ENCODE peak calls at places on chromosomes 5 and 9, in five cellular contexts. One of them, this sample, is unnamed.

GRCh38 chr5:154811653-154812465 is 38.5 kb downstream of the FAXDC2 start:
- DNase-seq in frontal cortex: peak
- DNase-seq in kidney epithelial cell: no peak
- DNase-seq in NCI-H2227 treated with DMSO at 0.1 percent for 48 hours: peak
- DNase-seq in AG08396: peak
- DNase-seq in this sample: peak

GRCh38 chr5:1868886-1869285 is 13.8 kb downstream of the IRX4 start:
- DNase-seq in kidney epithelial cell: no peak
- DNase-seq in AG08396: no peak
- DNase-seq in frontal cortex: no peak
- DNase-seq in NCI-H2227 treated with DMSO at 0.1 percent for 48 hours: no peak
- DNase-seq in this sample: no peak

GRCh38 chr5:27318701-27319100 is 280.3 kb upstream of the CDH9 start:
- DNase-seq in kidney epithelial cell: no peak
- DNase-seq in frontal cortex: no peak
- DNase-seq in NCI-H2227 treated with DMSO at 0.1 percent for 48 hours: no peak
- DNase-seq in AG08396: no peak
- DNase-seq in this sample: no peak

GRCh38 chr9:76987594-76988200 is 31.8 kb upstream of the FOXB2 start:
- DNase-seq in NCI-H2227 treated with DMSO at 0.1 percent for 48 hours: no peak
- DNase-seq in AG08396: peak
- DNase-seq in frontal cortex: peak
- DNase-seq in kidney epithelial cell: no peak
- DNase-seq in this sample: peak

GRCh38 chr9:125284855-125285254 is 23.2 kb downstream of the GAPVD1 start:
- DNase-seq in NCI-H2227 treated with DMSO at 0.1 percent for 48 hours: no peak
- DNase-seq in frontal cortex: no peak
- DNase-seq in kidney epithelial cell: no peak
- DNase-seq in AG08396: no peak
- DNase-seq in this sample: no peak

GRCh38 chr9:95505676-95506437 is 10.9 kb downstream of the PTCH1 start:
- DNase-seq in frontal cortex: peak
- DNase-seq in NCI-H2227 treated with DMSO at 0.1 percent for 48 hours: peak
- DNase-seq in AG08396: peak
- DNase-seq in kidney epithelial cell: no peak
- DNase-seq in this sample: peak

GRCh38 chr9:95740217-95741004 is 135.1 kb upstream of the ERCC6L2 start:
- DNase-seq in frontal cortex: no peak
- DNase-seq in NCI-H2227 treated with DMSO at 0.1 percent for 48 hours: no peak
- DNase-seq in AG08396: no peak
- DNase-seq in kidney epithelial cell: no peak
- DNase-seq in this sample: no peak

GRCh38 chr5:179166886-179167841 is 107.0 kb downstream of the ZNF354C start:
- DNase-seq in AG08396: peak
- DNase-seq in NCI-H2227 treated with DMSO at 0.1 percent for 48 hours: peak
- DNase-seq in frontal cortex: peak
- DNase-seq in kidney epithelial cell: no peak
- DNase-seq in this sample: peak

GRCh38 chr5:141258464-141258863 is 13.3 kb downstream of the PCDHB15 start:
- DNase-seq in frontal cortex: no peak
- DNase-seq in kidney epithelial cell: no peak
- DNase-seq in AG08396: no peak
- DNase-seq in NCI-H2227 treated with DMSO at 0.1 percent for 48 hours: no peak
- DNase-seq in this sample: no peak

GRCh38 chr5:149037819-149038218 is 25.0 kb downstream of the SH3TC2 start:
- DNase-seq in AG08396: no peak
- DNase-seq in NCI-H2227 treated with DMSO at 0.1 percent for 48 hours: no peak
- DNase-seq in frontal cortex: no peak
- DNase-seq in kidney epithelial cell: no peak
- DNase-seq in this sample: no peak

GRCh38 chr9:130689937-130690700 is 3.5 kb upstream of the EXOSC2 start:
- DNase-seq in AG08396: peak
- DNase-seq in frontal cortex: no peak
- DNase-seq in NCI-H2227 treated with DMSO at 0.1 percent for 48 hours: peak
- DNase-seq in kidney epithelial cell: no peak
- DNase-seq in this sample: peak

GRCh38 chr5:176578391-176578808 is 29.3 kb downstream of the CDHR2 start:
- DNase-seq in kidney epithelial cell: no peak
- DNase-seq in AG08396: peak
- DNase-seq in frontal cortex: no peak
- DNase-seq in NCI-H2227 treated with DMSO at 0.1 percent for 48 hours: no peak
- DNase-seq in this sample: no peak

GRCh38 chr9:73370053-73370452 is 218.4 kb downstream of the ANXA1 start:
- DNase-seq in NCI-H2227 treated with DMSO at 0.1 percent for 48 hours: no peak
- DNase-seq in frontal cortex: no peak
- DNase-seq in AG08396: no peak
- DNase-seq in kidney epithelial cell: no peak
- DNase-seq in this sample: no peak

GRCh38 chr9:4114569-4115505 is 185.0 kb downstream of the GLIS3 start:
- DNase-seq in NCI-H2227 treated with DMSO at 0.1 percent for 48 hours: no peak
- DNase-seq in frontal cortex: no peak
- DNase-seq in kidney epithelial cell: peak
- DNase-seq in AG08396: peak
- DNase-seq in this sample: no peak

GRCh38 chr5:64947031-64947430 is 178.3 kb downstream of the CWC27 start:
- DNase-seq in frontal cortex: no peak
- DNase-seq in NCI-H2227 treated with DMSO at 0.1 percent for 48 hours: no peak
- DNase-seq in AG08396: no peak
- DNase-seq in kidney epithelial cell: peak
- DNase-seq in this sample: peak

GRCh38 chr5:54259090-54259489 is 51.3 kb downstream of the ARL15 start:
- DNase-seq in kidney epithelial cell: no peak
- DNase-seq in frontal cortex: no peak
- DNase-seq in NCI-H2227 treated with DMSO at 0.1 percent for 48 hours: no peak
- DNase-seq in AG08396: no peak
- DNase-seq in this sample: no peak

GRCh38 chr5:142063376-142063775 is 45.2 kb upstream of the NDFIP1 start:
- DNase-seq in frontal cortex: no peak
- DNase-seq in NCI-H2227 treated with DMSO at 0.1 percent for 48 hours: no peak
- DNase-seq in kidney epithelial cell: no peak
- DNase-seq in AG08396: no peak
- DNase-seq in this sample: no peak

GRCh38 chr9:100125913-100126312 is 26.9 kb downstream of the INVS start:
- DNase-seq in kidney epithelial cell: no peak
- DNase-seq in AG08396: no peak
- DNase-seq in NCI-H2227 treated with DMSO at 0.1 percent for 48 hours: no peak
- DNase-seq in frontal cortex: no peak
- DNase-seq in this sample: no peak

GRCh38 chr9:20729545-20729944 is 45.5 kb downstream of the FOCAD start:
- DNase-seq in frontal cortex: no peak
- DNase-seq in AG08396: no peak
- DNase-seq in NCI-H2227 treated with DMSO at 0.1 percent for 48 hours: no peak
- DNase-seq in kidney epithelial cell: no peak
- DNase-seq in this sample: no peak

GRCh38 chr5:32030686-32031478 is 143.2 kb downstream of the GOLPH3 start:
- DNase-seq in frontal cortex: no peak
- DNase-seq in NCI-H2227 treated with DMSO at 0.1 percent for 48 hours: no peak
- DNase-seq in AG08396: no peak
- DNase-seq in kidney epithelial cell: no peak
- DNase-seq in this sample: no peak

GRCh38 chr9:73183917-73184861 is 32.5 kb downstream of the ANXA1 start:
- DNase-seq in NCI-H2227 treated with DMSO at 0.1 percent for 48 hours: peak
- DNase-seq in kidney epithelial cell: peak
- DNase-seq in AG08396: no peak
- DNase-seq in frontal cortex: no peak
- DNase-seq in this sample: peak

GRCh38 chr5:102853680-102854079 is 98.6 kb downstream of the PAM start:
- DNase-seq in frontal cortex: no peak
- DNase-seq in NCI-H2227 treated with DMSO at 0.1 percent for 48 hours: no peak
- DNase-seq in kidney epithelial cell: no peak
- DNase-seq in AG08396: no peak
- DNase-seq in this sample: no peak

GRCh38 chr5:100479079-100479688 is 56.0 kb upstream of the FAM174A start:
- DNase-seq in frontal cortex: no peak
- DNase-seq in NCI-H2227 treated with DMSO at 0.1 percent for 48 hours: no peak
- DNase-seq in kidney epithelial cell: no peak
- DNase-seq in AG08396: no peak
- DNase-seq in this sample: no peak

GRCh38 chr5:189976-190365 is 1.3 kb upstream of the LRRC14B start:
- DNase-seq in AG08396: no peak
- DNase-seq in NCI-H2227 treated with DMSO at 0.1 percent for 48 hours: no peak
- DNase-seq in kidney epithelial cell: no peak
- DNase-seq in frontal cortex: no peak
- DNase-seq in this sample: no peak

GRCh38 chr5:51378778-51379652 is 4.2 kb upstream of the ISL1 start:
- DNase-seq in frontal cortex: no peak
- DNase-seq in AG08396: no peak
- DNase-seq in NCI-H2227 treated with DMSO at 0.1 percent for 48 hours: peak
- DNase-seq in kidney epithelial cell: no peak
- DNase-seq in this sample: no peak

GRCh38 chr5:122141751-122142150 is 12.4 kb downstream of the ZNF474 start:
- DNase-seq in frontal cortex: no peak
- DNase-seq in AG08396: no peak
- DNase-seq in kidney epithelial cell: no peak
- DNase-seq in NCI-H2227 treated with DMSO at 0.1 percent for 48 hours: no peak
- DNase-seq in this sample: no peak

GRCh38 chr5:33198816-33199215 is 241.9 kb upstream of the TARS1 start:
- DNase-seq in frontal cortex: no peak
- DNase-seq in kidney epithelial cell: no peak
- DNase-seq in NCI-H2227 treated with DMSO at 0.1 percent for 48 hours: no peak
- DNase-seq in AG08396: no peak
- DNase-seq in this sample: no peak

GRCh38 chr5:133118741-133119140 is 66.9 kb downstream of the HSPA4 start:
- DNase-seq in NCI-H2227 treated with DMSO at 0.1 percent for 48 hours: no peak
- DNase-seq in AG08396: no peak
- DNase-seq in frontal cortex: no peak
- DNase-seq in kidney epithelial cell: no peak
- DNase-seq in this sample: no peak

GRCh38 chr9:93081931-93082330 is 14.1 kb upstream of the CARD19 start:
- DNase-seq in AG08396: peak
- DNase-seq in frontal cortex: no peak
- DNase-seq in NCI-H2227 treated with DMSO at 0.1 percent for 48 hours: no peak
- DNase-seq in kidney epithelial cell: no peak
- DNase-seq in this sample: no peak

GRCh38 chr9:108436470-108436869 is 419.3 kb downstream of the ACTL7B start:
- DNase-seq in frontal cortex: no peak
- DNase-seq in kidney epithelial cell: no peak
- DNase-seq in NCI-H2227 treated with DMSO at 0.1 percent for 48 hours: no peak
- DNase-seq in AG08396: no peak
- DNase-seq in this sample: no peak

GRCh38 chr9:129633848-129634247 is 7.9 kb downstream of the NTMT1 start:
- DNase-seq in AG08396: no peak
- DNase-seq in NCI-H2227 treated with DMSO at 0.1 percent for 48 hours: no peak
- DNase-seq in kidney epithelial cell: no peak
- DNase-seq in frontal cortex: no peak
- DNase-seq in this sample: no peak

GRCh38 chr5:68962632-68963484 is 131.0 kb upstream of the SLC30A5 start:
- DNase-seq in AG08396: peak
- DNase-seq in frontal cortex: peak
- DNase-seq in NCI-H2227 treated with DMSO at 0.1 percent for 48 hours: peak
- DNase-seq in kidney epithelial cell: peak
- DNase-seq in this sample: peak

GRCh38 chr5:125476888-125477585 is 730.6 kb upstream of the ZNF608 start:
- DNase-seq in AG08396: peak
- DNase-seq in frontal cortex: no peak
- DNase-seq in kidney epithelial cell: no peak
- DNase-seq in NCI-H2227 treated with DMSO at 0.1 percent for 48 hours: no peak
- DNase-seq in this sample: no peak

GRCh38 chr9:128115187-128116103 is 12.1 kb downstream of the PTGES2 start:
- DNase-seq in AG08396: no peak
- DNase-seq in kidney epithelial cell: no peak
- DNase-seq in NCI-H2227 treated with DMSO at 0.1 percent for 48 hours: no peak
- DNase-seq in frontal cortex: no peak
- DNase-seq in this sample: no peak

GRCh38 chr5:35924950-35925722 is 13.3 kb downstream of the CAPSL start:
- DNase-seq in AG08396: peak
- DNase-seq in kidney epithelial cell: no peak
- DNase-seq in frontal cortex: peak
- DNase-seq in NCI-H2227 treated with DMSO at 0.1 percent for 48 hours: peak
- DNase-seq in this sample: peak

GRCh38 chr9:136805207-136805740 is 2.5 kb upstream of the RABL6 start:
- DNase-seq in AG08396: no peak
- DNase-seq in frontal cortex: no peak
- DNase-seq in kidney epithelial cell: no peak
- DNase-seq in NCI-H2227 treated with DMSO at 0.1 percent for 48 hours: no peak
- DNase-seq in this sample: no peak

GRCh38 chr9:132750668-132751067 is 80.4 kb downstream of the GTF3C4 start:
- DNase-seq in NCI-H2227 treated with DMSO at 0.1 percent for 48 hours: no peak
- DNase-seq in AG08396: no peak
- DNase-seq in frontal cortex: no peak
- DNase-seq in kidney epithelial cell: no peak
- DNase-seq in this sample: no peak